ENCODE peak calls at places on chromosomes 13 and 19, in five cellular contexts. D is T-helper 1 cell, Z is HuH-7, K is skeletal muscle cell, U is GM12892. L is an unnamed sample.

GRCh38 chr19:12481781-12482504 is 2.7 kb downstream of the ZNF709 start:
- DNase-seq in D (no peak), Z (no peak), K (no peak), U (no peak), L (no peak)

GRCh38 chr19:44050740-44051653 is 839 bp upstream of the ZNF223 start:
- DNase-seq in D (no peak), Z (no peak), K (no peak), U (no peak), L (no peak)

GRCh38 chr13:71460179-71460578 is 406.8 kb downstream of the DACH1 start:
- DNase-seq in D (no peak), Z (no peak), K (no peak), U (no peak), L (no peak)

GRCh38 chr13:53201454-53202225 is 173.0 kb downstream of the OLFM4 start:
- DNase-seq in D (no peak), Z (no peak), K (no peak), U (no peak), L (no peak)

GRCh38 chr19:29942404-29943261 is 594 bp downstream of the URI1 start:
- DNase-seq in D (peak), Z (peak), K (no peak), U (peak), L (no peak)

GRCh38 chr13:80591978-80592377 is 251.1 kb upstream of the SPRY2 start:
- DNase-seq in D (no peak), Z (no peak), K (no peak), U (no peak), L (no peak)

GRCh38 chr19:11479090-11479469 is 1.8 kb downstream of the ELAVL3 start:
- DNase-seq in D (no peak), Z (no peak), K (no peak), U (peak), L (no peak)

GRCh38 chr19:28294395-28294794 is 918.6 kb downstream of the UQCRFS1 start:
- DNase-seq in D (no peak), Z (no peak), K (peak), U (no peak), L (no peak)

GRCh38 chr13:52665325-52665724 is 12.7 kb downstream of the SUGT1 start:
- DNase-seq in D (peak), Z (peak), K (no peak), U (no peak), L (no peak)

GRCh38 chr13:59734393-59734792 is 429.3 kb downstream of the DIAPH3 start:
- DNase-seq in D (peak), Z (no peak), K (no peak), U (peak), L (no peak)

GRCh38 chr19:33293255-33294057 is 8.9 kb downstream of the CEBPA start:
- DNase-seq in D (no peak), Z (peak), K (no peak), U (no peak), L (no peak)

GRCh38 chr13:82833928-82834327 is 1048.3 kb downstream of the SLITRK1 start:
- DNase-seq in D (no peak), Z (no peak), K (peak), U (no peak), L (peak)